ENCODE peak calls at places on chromosomes 7 and 10, in eight cellular contexts. H, E, W, V, R, G, O and U are unnamed samples.

GRCh38 chr7:129118976-129119375 is 25.5 kb upstream of the TSPAN33 start:
- DNase-seq in H (no peak), E (no peak), W (no peak), V (no peak), R (no peak), G (no peak), O (no peak), U (no peak)

GRCh38 chr10:43287056-43288007 is 20.5 kb upstream of the RASGEF1A start:
- DNase-seq in H (no peak), E (no peak), W (no peak), V (peak; percentile 61), R (peak; percentile 39), G (no peak), O (peak; percentile 63), U (no peak)

GRCh38 chr10:44834131-44834530 is 77.0 kb upstream of the TMEM72 start:
- DNase-seq in H (no peak), E (no peak), W (no peak), V (no peak), R (no peak), G (no peak), O (no peak), U (no peak)

GRCh38 chr10:29804025-29804852 is 169.5 kb upstream of the SVIL start:
- DNase-seq in H (no peak), E (no peak), W (peak; percentile 45), V (no peak), R (no peak), G (no peak), O (no peak), U (no peak)

GRCh38 chr10:79446451-79447020 is 1.1 kb upstream of the ZCCHC24 start:
- DNase-seq in H (peak; percentile 19), E (no peak), W (peak; percentile 80), V (no peak), R (no peak), G (no peak), O (peak; percentile 14), U (no peak)

GRCh38 chr7:36820527-36821170 is 96.4 kb upstream of the AOAH start:
- DNase-seq in H (no peak), E (no peak), W (no peak), V (no peak), R (no peak), G (no peak), O (no peak), U (no peak)

GRCh38 chr7:141754939-141755338 is 9.0 kb upstream of the TAS2R3 start:
- DNase-seq in H (no peak), E (no peak), W (peak; percentile 11), V (no peak), R (peak; percentile 42), G (no peak), O (no peak), U (peak; percentile 10)

GRCh38 chr10:49750546-49750945 is 11.6 kb downstream of the OGDHL start:
- DNase-seq in H (no peak), E (no peak), W (no peak), V (no peak), R (no peak), G (no peak), O (no peak), U (no peak)

GRCh38 chr10:71080381-71081228 is 131.8 kb upstream of the UNC5B start:
- DNase-seq in H (no peak), E (no peak), W (no peak), V (no peak), R (no peak), G (peak; percentile 58), O (no peak), U (no peak)

GRCh38 chr10:117684673-117685211 is 142.2 kb downstream of the EMX2 start:
- DNase-seq in H (no peak), E (no peak), W (peak; percentile 27), V (no peak), R (no peak), G (no peak), O (no peak), U (no peak)

GRCh38 chr10:125159932-125160855 is at the start of gene CTBP2:
- DNase-seq in H (no peak), E (no peak), W (peak; percentile 84), V (no peak), R (no peak), G (no peak), O (no peak), U (peak; percentile 10)

GRCh38 chr10:124636271-124636993 is 107.7 kb downstream of the FAM53B start:
- DNase-seq in H (peak; percentile 57), E (no peak), W (no peak), V (no peak), R (peak; percentile 34), G (no peak), O (peak; percentile 48), U (no peak)

GRCh38 chr7:104450861-104451260 is 122.5 kb downstream of the LHFPL3 start:
- DNase-seq in H (no peak), E (no peak), W (no peak), V (no peak), R (no peak), G (no peak), O (no peak), U (no peak)

GRCh38 chr10:88234332-88234731 is 348.8 kb downstream of the RNLS start:
- DNase-seq in H (no peak), E (no peak), W (no peak), V (no peak), R (no peak), G (no peak), O (no peak), U (no peak)

GRCh38 chr10:108561649-108562048 is 1361.7 kb downstream of the XPNPEP1 start:
- DNase-seq in H (no peak), E (no peak), W (no peak), V (no peak), R (no peak), G (no peak), O (no peak), U (no peak)

GRCh38 chr7:28389504-28390385 is 22.6 kb upstream of the CREB5 start:
- DNase-seq in H (peak; percentile 50), E (no peak), W (peak; percentile 86), V (no peak), R (peak; percentile 75), G (no peak), O (no peak), U (peak; percentile 93)

GRCh38 chr7:24337180-24337579 is 53.2 kb downstream of the NPY start:
- DNase-seq in H (no peak), E (no peak), W (no peak), V (no peak), R (no peak), G (no peak), O (no peak), U (peak; percentile 48)

GRCh38 chr10:116690356-116691078 is 51.8 kb downstream of the HSPA12A start:
- DNase-seq in H (no peak), E (no peak), W (peak; percentile 40), V (no peak), R (no peak), G (no peak), O (no peak), U (no peak)

GRCh38 chr7:95295399-95295798 is 28.9 kb downstream of the PON1 start:
- DNase-seq in H (no peak), E (no peak), W (no peak), V (no peak), R (no peak), G (no peak), O (no peak), U (no peak)

GRCh38 chr10:80459047-80459865 is 5.1 kb downstream of the TSPAN14 start:
- DNase-seq in H (peak; percentile 35), E (no peak), W (no peak), V (peak; percentile 61), R (peak; percentile 82), G (peak; percentile 54), O (peak; percentile 59), U (no peak)

GRCh38 chr10:98242823-98243222 is 25.2 kb downstream of the LOXL4 start:
- DNase-seq in H (no peak), E (no peak), W (peak; percentile 39), V (no peak), R (peak; percentile 20), G (no peak), O (no peak), U (no peak)

GRCh38 chr7:95608344-95609173 is 12.2 kb upstream of the PDK4 start:
- DNase-seq in H (peak; percentile 77), E (no peak), W (peak; percentile 95), V (no peak), R (peak; percentile 50), G (no peak), O (no peak), U (no peak)

GRCh38 chr7:45978010-45978681 is 57.1 kb upstream of the IGFBP3 start:
- DNase-seq in H (no peak), E (no peak), W (peak; percentile 88), V (peak; percentile 23), R (no peak), G (no peak), O (no peak), U (peak; percentile 12)